ENCODE peak calls at places on chromosomes 16 and 17, in seven cellular contexts. One of them, this sample, is unnamed.

GRCh38 chr16:84501077-84501735 is 3.3 kb downstream of the MEAK7 start:
- DNase-seq in H1: no peak
- DNase-seq in mammary epithelial cell: peak; percentile 96
- DNase-seq in GM12878: no peak
- DNase-seq in neural progenitor cell: no peak
- DNase-seq in K562: no peak
- DNase-seq in GM23248: peak; percentile 84
- DNase-seq in this sample: no peak

GRCh38 chr16:49651980-49652379 is 203.9 kb downstream of the ZNF423 start:
- DNase-seq in H1: no peak
- DNase-seq in mammary epithelial cell: no peak
- DNase-seq in GM12878: no peak
- DNase-seq in neural progenitor cell: no peak
- DNase-seq in K562: no peak
- DNase-seq in GM23248: no peak
- DNase-seq in this sample: no peak

GRCh38 chr16:30609002-30609927 is 924 bp downstream of the ZNF689 start:
- DNase-seq in H1: no peak
- DNase-seq in mammary epithelial cell: no peak
- DNase-seq in GM12878: no peak
- DNase-seq in neural progenitor cell: peak; percentile 31
- DNase-seq in K562: peak; percentile 69
- DNase-seq in GM23248: peak; percentile 64
- DNase-seq in this sample: peak; percentile 45

GRCh38 chr17:57989011-57989345 is 924 bp upstream of the VEZF1 start:
- DNase-seq in H1: no peak
- DNase-seq in mammary epithelial cell: no peak
- DNase-seq in GM12878: no peak
- DNase-seq in neural progenitor cell: peak; percentile 34
- DNase-seq in K562: peak; percentile 32
- DNase-seq in GM23248: peak; percentile 56
- DNase-seq in this sample: no peak

GRCh38 chr16:28494141-28494851 is at the start of gene APOBR:
- DNase-seq in H1: no peak
- DNase-seq in mammary epithelial cell: no peak
- DNase-seq in GM12878: peak; percentile 83
- DNase-seq in neural progenitor cell: no peak
- DNase-seq in K562: peak; percentile 39
- DNase-seq in GM23248: no peak
- DNase-seq in this sample: no peak

GRCh38 chr16:69672998-69673713 is 53.2 kb downstream of the NQO1 start:
- DNase-seq in H1: no peak
- DNase-seq in mammary epithelial cell: no peak
- DNase-seq in GM12878: no peak
- DNase-seq in neural progenitor cell: no peak
- DNase-seq in K562: no peak
- DNase-seq in GM23248: no peak
- DNase-seq in this sample: no peak

GRCh38 chr17:48048321-48049140 is at the start of gene NFE2L1:
- DNase-seq in H1: peak; percentile 75
- DNase-seq in mammary epithelial cell: peak; percentile 89
- DNase-seq in GM12878: peak; percentile 59
- DNase-seq in neural progenitor cell: no peak
- DNase-seq in K562: peak; percentile 84
- DNase-seq in GM23248: peak; percentile 96
- DNase-seq in this sample: peak; percentile 59

GRCh38 chr17:50768348-50768761 is 1.0 kb upstream of the ANKRD40CL start:
- DNase-seq in H1: no peak
- DNase-seq in mammary epithelial cell: no peak
- DNase-seq in GM12878: no peak
- DNase-seq in neural progenitor cell: no peak
- DNase-seq in K562: no peak
- DNase-seq in GM23248: no peak
- DNase-seq in this sample: no peak

GRCh38 chr17:44565866-44566443 is 8.7 kb downstream of the FZD2 start:
- DNase-seq in H1: no peak
- DNase-seq in mammary epithelial cell: no peak
- DNase-seq in GM12878: no peak
- DNase-seq in neural progenitor cell: no peak
- DNase-seq in K562: peak; percentile 28
- DNase-seq in GM23248: no peak
- DNase-seq in this sample: no peak

GRCh38 chr16:84650062-84650991 is 2.0 kb downstream of the KLHL36 start:
- DNase-seq in H1: no peak
- DNase-seq in mammary epithelial cell: peak; percentile 88
- DNase-seq in GM12878: no peak
- DNase-seq in neural progenitor cell: peak; percentile 27
- DNase-seq in K562: no peak
- DNase-seq in GM23248: peak; percentile 91
- DNase-seq in this sample: no peak

GRCh38 chr16:85614338-85615013 is 1.4 kb downstream of the GSE1 start:
- DNase-seq in H1: no peak
- DNase-seq in mammary epithelial cell: no peak
- DNase-seq in GM12878: no peak
- DNase-seq in neural progenitor cell: peak; percentile 94
- DNase-seq in K562: peak; percentile 79
- DNase-seq in GM23248: no peak
- DNase-seq in this sample: no peak

GRCh38 chr17:57910462-57910861 is 44.8 kb downstream of the CUEDC1 start:
- DNase-seq in H1: no peak
- DNase-seq in mammary epithelial cell: no peak
- DNase-seq in GM12878: no peak
- DNase-seq in neural progenitor cell: no peak
- DNase-seq in K562: no peak
- DNase-seq in GM23248: no peak
- DNase-seq in this sample: no peak

GRCh38 chr17:48818361-48818841 is 1.4 kb upstream of the TTLL6 start:
- DNase-seq in H1: no peak
- DNase-seq in mammary epithelial cell: no peak
- DNase-seq in GM12878: no peak
- DNase-seq in neural progenitor cell: peak; percentile 71
- DNase-seq in K562: no peak
- DNase-seq in GM23248: no peak
- DNase-seq in this sample: no peak

GRCh38 chr16:70437582-70438324 is 1.1 kb downstream of the ST3GAL2 start:
- DNase-seq in H1: no peak
- DNase-seq in mammary epithelial cell: peak; percentile 34
- DNase-seq in GM12878: no peak
- DNase-seq in neural progenitor cell: peak; percentile 48
- DNase-seq in K562: peak; percentile 13
- DNase-seq in GM23248: peak; percentile 86
- DNase-seq in this sample: peak; percentile 58

GRCh38 chr16:57807252-57807967 is 5.1 kb upstream of the KIFC3 start:
- DNase-seq in H1: no peak
- DNase-seq in mammary epithelial cell: no peak
- DNase-seq in GM12878: no peak
- DNase-seq in neural progenitor cell: no peak
- DNase-seq in K562: no peak
- DNase-seq in GM23248: peak; percentile 58
- DNase-seq in this sample: peak; percentile 84

GRCh38 chr17:2482218-2482617 is 29.5 kb downstream of the METTL16 start:
- DNase-seq in H1: no peak
- DNase-seq in mammary epithelial cell: no peak
- DNase-seq in GM12878: no peak
- DNase-seq in neural progenitor cell: no peak
- DNase-seq in K562: no peak
- DNase-seq in GM23248: no peak
- DNase-seq in this sample: peak; percentile 7

GRCh38 chr17:32590974-32591373 is 104.2 kb downstream of the CDK5R1 start:
- DNase-seq in H1: no peak
- DNase-seq in mammary epithelial cell: no peak
- DNase-seq in GM12878: no peak
- DNase-seq in neural progenitor cell: no peak
- DNase-seq in K562: no peak
- DNase-seq in GM23248: no peak
- DNase-seq in this sample: no peak

GRCh38 chr17:48100591-48101011 is 677 bp downstream of the CBX1 start:
- DNase-seq in H1: peak; percentile 71
- DNase-seq in mammary epithelial cell: peak; percentile 66
- DNase-seq in GM12878: no peak
- DNase-seq in neural progenitor cell: peak; percentile 81
- DNase-seq in K562: peak; percentile 61
- DNase-seq in GM23248: peak; percentile 77
- DNase-seq in this sample: peak; percentile 78

DNA sequence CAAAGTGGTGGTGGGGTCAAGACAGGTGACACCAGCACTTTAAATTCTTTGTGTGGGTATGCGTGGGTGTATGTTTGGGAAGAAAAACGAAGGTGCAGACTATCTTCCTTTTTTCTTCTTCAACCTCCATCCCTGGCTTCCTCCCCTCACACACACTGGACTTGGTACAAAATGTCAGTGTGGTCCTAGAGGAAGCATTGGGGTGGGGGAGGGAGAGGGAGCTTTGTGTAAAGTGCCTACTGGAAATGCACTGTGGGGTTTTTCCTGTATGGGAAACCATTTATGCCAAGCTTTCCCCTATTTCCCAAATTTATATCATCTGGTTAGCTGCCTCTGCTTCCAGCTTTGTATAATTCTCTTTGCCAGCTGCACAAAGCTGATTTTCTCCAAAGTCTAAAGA is 44.4 kb downstream of the SLFN12L start:
- DNase-seq in H1: no peak
- DNase-seq in mammary epithelial cell: no peak
- DNase-seq in GM12878: no peak
- DNase-seq in neural progenitor cell: no peak
- DNase-seq in K562: no peak
- DNase-seq in GM23248: no peak
- DNase-seq in this sample: peak; percentile 11
- TF ChIP-seq EZH2 in H1: no peak
- TF ChIP-seq EZH2 in mammary epithelial cell: no peak
- TF ChIP-seq EZH2 in GM12878: no peak
- TF ChIP-seq EZH2 in neural progenitor cell: no peak
- TF ChIP-seq EZH2 in K562: no peak
- TF ChIP-seq EZH2 in GM23248: no peak
- TF ChIP-seq EZH2 in this sample: no peak

GRCh38 chr17:4509402-4509801 is 10.7 kb downstream of the SPNS2 start:
- DNase-seq in H1: no peak
- DNase-seq in mammary epithelial cell: no peak
- DNase-seq in GM12878: peak; percentile 4
- DNase-seq in neural progenitor cell: no peak
- DNase-seq in K562: peak; percentile 24
- DNase-seq in GM23248: no peak
- DNase-seq in this sample: no peak

GRCh38 chr17:4506892-4507291 is 8.2 kb downstream of the SPNS2 start:
- DNase-seq in H1: no peak
- DNase-seq in mammary epithelial cell: no peak
- DNase-seq in GM12878: no peak
- DNase-seq in neural progenitor cell: no peak
- DNase-seq in K562: no peak
- DNase-seq in GM23248: no peak
- DNase-seq in this sample: no peak

GRCh38 chr17:4508207-4508606 is 9.5 kb downstream of the SPNS2 start:
- DNase-seq in H1: no peak
- DNase-seq in mammary epithelial cell: no peak
- DNase-seq in GM12878: no peak
- DNase-seq in neural progenitor cell: no peak
- DNase-seq in K562: no peak
- DNase-seq in GM23248: no peak
- DNase-seq in this sample: no peak

GRCh38 chr17:4506180-4506814 is 7.6 kb downstream of the SPNS2 start:
- DNase-seq in H1: no peak
- DNase-seq in mammary epithelial cell: no peak
- DNase-seq in GM12878: no peak
- DNase-seq in neural progenitor cell: no peak
- DNase-seq in K562: peak; percentile 49
- DNase-seq in GM23248: no peak
- DNase-seq in this sample: no peak

DNA sequence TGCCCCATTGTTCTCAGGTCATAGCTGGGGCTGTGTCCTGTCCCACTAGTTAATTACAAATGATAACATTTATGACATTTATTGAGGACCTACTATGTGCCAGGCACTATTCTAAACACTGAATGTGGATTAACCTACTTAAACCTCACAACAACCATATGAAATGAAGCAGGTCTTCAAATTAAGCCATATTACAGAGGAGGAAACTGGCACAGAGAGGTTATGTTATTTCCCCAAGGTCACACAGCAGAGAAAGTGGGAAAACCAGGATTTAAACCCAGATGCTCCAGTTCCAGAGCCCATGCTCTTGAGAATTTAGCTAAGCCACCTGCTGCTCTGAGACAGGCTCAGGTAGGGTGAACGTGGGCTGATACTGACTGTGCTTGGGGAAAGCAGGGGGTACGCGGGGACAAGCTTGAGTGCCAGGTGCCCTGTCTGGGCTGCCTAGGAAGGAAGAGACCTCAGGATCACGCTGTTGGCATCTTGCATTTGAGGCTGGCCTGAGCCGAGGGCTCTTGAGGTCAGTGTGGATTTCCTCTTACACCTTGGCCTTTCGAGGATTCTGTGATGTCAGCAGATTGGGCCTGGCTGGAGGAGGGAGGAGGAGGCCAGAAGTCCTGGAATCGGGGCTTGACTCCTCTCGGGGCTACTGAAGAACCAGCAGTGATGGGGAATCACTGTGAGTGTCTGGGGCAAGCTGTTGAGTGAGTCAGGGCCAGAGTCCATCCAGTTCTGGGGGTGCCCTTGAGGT is 8.9 kb downstream of the SPNS2 start:
- DNase-seq in H1: no peak
- DNase-seq in mammary epithelial cell: no peak
- DNase-seq in GM12878: no peak
- DNase-seq in neural progenitor cell: no peak
- DNase-seq in K562: no peak
- DNase-seq in GM23248: no peak
- DNase-seq in this sample: no peak
- H3K4me1 ChIP-seq in H1: no peaks in the 10 kb centered on the region
- H3K4me1 ChIP-seq in mammary epithelial cell: no peaks in the 10 kb centered on the region
- H3K4me1 ChIP-seq in GM12878: peaks cover 6% of the 10 kb centered on the region
- H3K4me1 ChIP-seq in neural progenitor cell: peaks cover 4% of the 10 kb centered on the region
- H3K4me1 ChIP-seq in K562: peaks cover 5% of the 10 kb centered on the region
- H3K4me1 ChIP-seq in GM23248: no peaks in the 10 kb centered on the region
- H3K4me1 ChIP-seq in this sample: no peaks in the 10 kb centered on the region

DNA sequence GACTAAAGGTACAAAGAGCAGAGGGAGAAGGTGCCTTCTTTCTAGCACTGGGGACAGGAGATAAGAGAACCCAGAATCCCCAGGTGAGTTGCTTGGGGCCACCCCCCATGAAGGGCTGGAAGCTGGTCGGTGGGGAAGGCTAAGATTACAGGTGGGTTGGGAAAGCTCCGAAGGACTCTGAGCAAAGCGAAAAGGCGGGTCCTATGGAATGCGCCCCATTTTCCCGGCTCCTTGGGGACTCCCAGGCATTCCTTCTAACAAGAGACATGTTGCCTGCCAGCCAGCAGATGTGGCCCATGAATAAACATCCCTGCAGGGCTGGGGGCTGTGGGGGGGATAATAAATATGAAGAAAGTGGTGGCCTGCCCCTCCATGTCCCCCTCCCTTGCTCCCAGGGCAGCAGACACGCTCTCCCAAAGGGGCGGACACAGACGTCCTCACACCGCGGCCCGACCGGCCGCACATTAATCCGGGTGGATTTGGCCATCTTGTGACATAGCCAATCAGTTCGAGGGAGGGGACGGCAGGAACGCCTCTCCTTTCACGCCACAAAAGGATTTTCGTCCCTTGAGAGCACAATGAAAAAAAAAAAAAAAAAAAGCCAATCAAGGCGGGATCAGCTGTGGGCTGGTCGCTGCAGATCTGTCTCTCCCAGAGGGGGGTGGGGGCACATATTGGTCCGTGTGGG is 98.5 kb downstream of the SOX9 start:
- DNase-seq in H1: no peak
- DNase-seq in mammary epithelial cell: no peak
- DNase-seq in GM12878: no peak
- DNase-seq in neural progenitor cell: peak; percentile 91
- DNase-seq in K562: no peak
- DNase-seq in GM23248: peak; percentile 17
- DNase-seq in this sample: peak; percentile 54
- TF ChIP-seq EZH2 in H1: peak; percentile 43
- TF ChIP-seq EZH2 in mammary epithelial cell: peak; percentile 38
- TF ChIP-seq EZH2 in GM12878: no peak
- TF ChIP-seq EZH2 in neural progenitor cell: no peak
- TF ChIP-seq EZH2 in K562: no peak
- TF ChIP-seq EZH2 in GM23248: no peak
- TF ChIP-seq EZH2 in this sample: no peak

GRCh38 chr17:7839199-7839889 is 5.3 kb downstream of the KDM6B start:
- DNase-seq in H1: no peak
- DNase-seq in mammary epithelial cell: no peak
- DNase-seq in GM12878: no peak
- DNase-seq in neural progenitor cell: no peak
- DNase-seq in K562: no peak
- DNase-seq in GM23248: no peak
- DNase-seq in this sample: no peak
- H3K4me1 ChIP-seq in H1: peaks cover 25% of the 10 kb centered on the region
- H3K4me1 ChIP-seq in mammary epithelial cell: peaks cover 51% of the 10 kb centered on the region
- H3K4me1 ChIP-seq in GM12878: peaks cover 33% of the 10 kb centered on the region
- H3K4me1 ChIP-seq in neural progenitor cell: peaks cover 35% of the 10 kb centered on the region
- H3K4me1 ChIP-seq in K562: peaks cover 42% of the 10 kb centered on the region
- H3K4me1 ChIP-seq in GM23248: peaks cover 20% of the 10 kb centered on the region
- H3K4me1 ChIP-seq in this sample: peaks cover 38% of the 10 kb centered on the region

This sample was measured in A673.